ENCODE peak calls at places on chromosomes 6 and 20, in six cellular contexts. I, T, E, V, L and C are unnamed samples.

GRCh38 chr6:25360611-25361010 is 81.4 kb downstream of the CARMIL1 start:
- DNase-seq in I (no peak), T (no peak), E (peak), V (no peak), L (no peak), C (no peak)

GRCh38 chr20:4451487-4451886 is 270.2 kb upstream of the PRND start:
- DNase-seq in I (no peak), T (no peak), E (no peak), V (no peak), L (no peak), C (no peak)

GRCh38 chr20:57761413-57761734 is 51.6 kb upstream of the PMEPA1 start:
- DNase-seq in I (no peak), T (no peak), E (no peak), V (no peak), L (no peak), C (no peak)

GRCh38 chr6:156379392-156379910 is 397.7 kb upstream of the ARID1B start:
- DNase-seq in I (no peak), T (no peak), E (no peak), V (no peak), L (no peak), C (no peak)

GRCh38 chr6:62999796-63000195 is 211.5 kb upstream of the FKBP1C start:
- DNase-seq in I (no peak), T (no peak), E (no peak), V (no peak), L (no peak), C (no peak)

GRCh38 chr6:8113260-8113659 is 10.9 kb upstream of the EEF1E1 start:
- DNase-seq in I (no peak), T (no peak), E (peak), V (no peak), L (no peak), C (no peak)

GRCh38 chr6:85126448-85127178 is 323.3 kb upstream of the NT5E start:
- DNase-seq in I (peak), T (no peak), E (peak), V (peak), L (peak), C (peak)

GRCh38 chr6:79627422-79627821 is 3.7 kb upstream of the SH3BGRL2 start:
- DNase-seq in I (no peak), T (no peak), E (no peak), V (no peak), L (no peak), C (no peak)

GRCh38 chr20:40017765-40018164 is 671.3 kb downstream of the MAFB start:
- DNase-seq in I (no peak), T (no peak), E (no peak), V (no peak), L (no peak), C (no peak)

GRCh38 chr20:7285918-7286556 is 518.6 kb downstream of the BMP2 start:
- DNase-seq in I (peak), T (no peak), E (peak), V (peak), L (peak), C (peak)

GRCh38 chr20:22529150-22530019 is 55.0 kb downstream of the FOXA2 start:
- DNase-seq in I (no peak), T (no peak), E (no peak), V (no peak), L (no peak), C (no peak)

GRCh38 chr20:4956200-4956810 is 45.0 kb downstream of the SLC23A2 start:
- DNase-seq in I (peak), T (no peak), E (peak), V (peak), L (no peak), C (no peak)

GRCh38 chr6:44247338-44248302 is 719 bp downstream of the HSP90AB1 start:
- DNase-seq in I (peak), T (peak), E (peak), V (peak), L (peak), C (peak)

GRCh38 chr6:64831680-64832079 is 875.3 kb downstream of the EYS start:
- DNase-seq in I (no peak), T (no peak), E (no peak), V (no peak), L (no peak), C (no peak)

GRCh38 chr6:62283828-62284411 is 2.1 kb downstream of the KHDRBS2 start:
- DNase-seq in I (no peak), T (no peak), E (peak), V (peak), L (no peak), C (no peak)

GRCh38 chr20:10510216-10510615 is 75.1 kb downstream of the SLX4IP start:
- DNase-seq in I (no peak), T (no peak), E (no peak), V (no peak), L (no peak), C (no peak)

GRCh38 chr20:31713312-31714049 is 9.2 kb downstream of the BCL2L1 start:
- DNase-seq in I (peak), T (no peak), E (peak), V (no peak), L (peak), C (peak)

GRCh38 chr20:43583982-43584432 is 6.7 kb upstream of the IFT52 start:
- DNase-seq in I (no peak), T (peak), E (peak), V (no peak), L (no peak), C (peak)

GRCh38 chr6:128487746-128488145 is 32.7 kb downstream of the PTPRK start:
- DNase-seq in I (no peak), T (no peak), E (peak), V (no peak), L (no peak), C (no peak)

GRCh38 chr6:47000842-47001241 is 41.3 kb downstream of the ADGRF1 start:
- DNase-seq in I (no peak), T (peak), E (no peak), V (no peak), L (no peak), C (no peak)

GRCh38 chr6:23349521-23350147 is 776.4 kb upstream of the NRSN1 start:
- DNase-seq in I (peak), T (no peak), E (peak), V (no peak), L (no peak), C (no peak)

GRCh38 chr20:33656783-33657703 is 5.1 kb upstream of the C20orf144 start:
- DNase-seq in I (no peak), T (peak), E (no peak), V (no peak), L (no peak), C (peak)

GRCh38 chr6:100506651-100507050 is 41.9 kb upstream of the SIM1 start:
- DNase-seq in I (peak), T (no peak), E (peak), V (no peak), L (no peak), C (no peak)

GRCh38 chr6:132122871-132123270 is 171.7 kb upstream of the CCN2 start:
- DNase-seq in I (peak), T (no peak), E (peak), V (no peak), L (no peak), C (no peak)

GRCh38 chr20:2299301-2299700 is 3.5 kb downstream of the TGM3 start:
- DNase-seq in I (no peak), T (peak), E (no peak), V (no peak), L (peak), C (peak)

GRCh38 chr6:158002951-158003853 is 21.5 kb downstream of the SYNJ2 start:
- DNase-seq in I (peak), T (no peak), E (peak), V (peak), L (peak), C (peak)

GRCh38 chr6:3438190-3439167 is 18.4 kb downstream of the SLC22A23 start:
- DNase-seq in I (no peak), T (no peak), E (peak), V (no peak), L (peak), C (no peak)

GRCh38 chr6:32355018-32355417 is 16.7 kb downstream of the TSBP1 start:
- DNase-seq in I (no peak), T (no peak), E (no peak), V (no peak), L (no peak), C (no peak)

GRCh38 chr20:53737404-53738038 is 143.9 kb upstream of the ZNF217 start:
- DNase-seq in I (peak), T (no peak), E (no peak), V (no peak), L (no peak), C (no peak)

GRCh38 chr6:24454452-24454851 is 34.9 kb downstream of the GPLD1 start:
- DNase-seq in I (no peak), T (no peak), E (no peak), V (no peak), L (no peak), C (no peak)

GRCh38 chr6:99736302-99736701 is 129.7 kb downstream of the PRDM13 start:
- DNase-seq in I (no peak), T (no peak), E (no peak), V (no peak), L (no peak), C (no peak)

GRCh38 chr6:33316603-33317417 is 734 bp downstream of the ZBTB22 start:
- DNase-seq in I (no peak), T (peak), E (no peak), V (peak), L (peak), C (no peak)

GRCh38 chr6:112984899-112985298 is 637.8 kb downstream of the RFPL4B start:
- DNase-seq in I (no peak), T (no peak), E (no peak), V (no peak), L (no peak), C (no peak)

DNA sequence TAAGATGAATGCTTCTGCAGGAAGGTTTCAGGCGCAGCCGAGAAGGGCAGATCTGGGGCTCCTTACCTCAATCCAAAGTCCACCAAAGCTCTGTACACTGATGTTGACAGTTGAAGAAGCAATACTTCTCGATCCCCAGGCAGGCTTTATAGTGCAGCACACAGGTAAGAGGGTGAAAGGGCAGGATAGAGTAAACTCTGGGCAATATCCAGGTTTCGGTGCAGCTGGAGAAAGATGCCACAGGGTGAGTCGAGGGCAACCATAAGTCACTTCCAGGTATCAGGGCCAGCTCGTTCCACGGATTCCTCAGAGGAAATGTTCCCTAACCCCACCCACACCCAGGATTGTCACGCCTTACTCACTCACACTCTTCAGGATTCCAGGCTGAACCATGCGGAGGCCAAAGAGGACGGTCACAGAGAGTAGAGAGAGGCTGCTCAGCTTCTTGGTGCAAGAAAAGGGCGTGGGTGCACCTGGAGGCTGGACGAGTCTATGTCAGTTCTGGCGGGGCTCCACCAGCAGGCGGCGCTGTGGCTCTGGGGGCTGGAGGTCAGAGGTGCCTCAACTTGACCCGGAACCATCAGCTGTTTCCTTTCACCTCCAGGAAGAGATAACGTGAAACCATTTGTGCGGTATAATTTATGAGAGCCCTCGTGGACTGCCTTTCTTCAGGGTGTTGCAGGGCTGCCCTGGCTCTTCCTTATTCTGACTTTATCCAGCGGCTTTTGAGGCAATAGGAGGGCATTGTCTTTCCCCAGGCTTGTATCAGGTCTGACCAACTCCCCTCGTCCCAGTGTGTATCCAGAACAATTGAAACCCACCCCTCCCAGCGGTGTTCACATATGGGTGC is 14.4 kb upstream of the WFDC12 start:
- DNase-seq in I (peak), T (peak), E (no peak), V (peak), L (peak), C (peak)
- H3K27ac ChIP-seq in I (no peak), T (no peak), E (no peak), V (no peak), L (no peak), C (no peak)

GRCh38 chr6:161152904-161153662 is 120.8 kb downstream of the AGPAT4 start:
- DNase-seq in I (no peak), T (peak), E (no peak), V (no peak), L (no peak), C (no peak)
- TF ChIP-seq CTCF in I (peak), T (peak), E (peak), V (peak), L (no peak), C (peak)

GRCh38 chr20:51410586-51411325 is 131.8 kb downstream of the NFATC2 start:
- DNase-seq in I (no peak), T (no peak), E (no peak), V (no peak), L (no peak), C (no peak)

GRCh38 chr20:51412991-51413471 is 129.5 kb downstream of the NFATC2 start:
- DNase-seq in I (peak), T (no peak), E (no peak), V (no peak), L (peak), C (no peak)

GRCh38 chr20:51413753-51414323 is 128.7 kb downstream of the NFATC2 start:
- DNase-seq in I (no peak), T (no peak), E (no peak), V (no peak), L (no peak), C (no peak)

GRCh38 chr20:51411867-51412266 is 130.7 kb downstream of the NFATC2 start:
- DNase-seq in I (no peak), T (no peak), E (no peak), V (peak), L (no peak), C (no peak)

DNA sequence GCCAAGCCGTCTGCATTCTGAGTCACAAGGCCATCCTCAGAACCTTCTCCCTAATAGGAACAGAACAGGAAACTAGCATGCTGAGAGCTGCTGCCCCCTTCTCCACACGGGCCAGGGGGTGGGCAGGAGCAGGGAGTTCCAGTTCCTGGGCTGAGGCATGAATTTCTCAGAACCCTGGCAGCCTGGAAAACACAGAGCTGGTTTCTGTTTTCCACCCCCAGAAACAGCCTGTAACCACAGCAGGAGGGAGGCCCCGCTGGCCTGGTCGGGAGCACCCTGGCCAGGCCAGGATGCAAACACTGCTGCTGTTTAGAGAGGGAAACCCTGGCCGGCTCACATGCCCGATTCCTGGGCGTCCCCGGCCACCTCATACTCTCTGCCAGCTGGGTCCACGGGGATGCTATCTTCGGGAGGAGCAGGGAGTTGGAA is 130.2 kb downstream of the NFATC2 start:
- DNase-seq in I (peak), T (no peak), E (peak), V (no peak), L (no peak), C (no peak)
- H3K27ac ChIP-seq in I (peak), T (no peak), E (no peak), V (no peak), L (peak), C (peak)

DNA sequence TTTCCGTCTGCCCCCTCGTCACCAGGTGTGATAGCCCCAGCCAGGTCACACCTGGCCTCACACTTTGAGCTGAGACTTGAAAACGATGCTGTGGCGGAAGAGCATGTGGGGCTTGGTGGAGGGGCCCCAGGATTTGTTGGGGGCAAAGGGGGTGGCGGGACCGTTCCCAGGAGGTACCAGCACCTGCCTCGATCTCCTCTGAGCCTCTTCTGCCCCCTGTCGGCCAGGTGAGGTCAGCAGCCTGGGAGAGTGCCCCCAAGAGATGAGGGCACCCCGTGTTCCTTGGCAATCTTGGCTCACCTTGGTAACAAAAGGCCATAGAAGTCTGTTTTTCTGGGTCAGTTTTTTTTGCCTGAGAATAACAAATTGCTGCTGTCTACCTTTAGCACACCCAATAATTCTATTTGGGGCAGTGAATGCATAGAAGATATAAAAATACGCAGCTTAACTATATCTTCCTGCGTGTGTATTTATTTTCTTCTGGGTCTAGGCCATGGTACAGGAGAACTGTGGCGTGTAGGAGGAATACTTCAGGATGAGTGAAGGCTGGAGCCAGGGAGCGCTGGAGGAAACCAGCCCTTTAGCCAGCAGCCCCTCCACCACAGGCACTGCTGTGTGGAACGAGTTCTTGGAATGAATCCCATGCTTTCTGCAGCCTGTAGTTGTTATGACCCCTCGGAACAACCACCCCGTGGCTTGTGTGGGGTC is 25.2 kb downstream of the SPATA2 start:
- DNase-seq in I (no peak), T (no peak), E (no peak), V (no peak), L (no peak), C (no peak)
- TF ChIP-seq CTCF in I (no peak), T (peak), E (no peak), V (no peak), L (no peak), C (peak)

GRCh38 chr20:52179331-52180166 is 12.0 kb downstream of the ZFP64 start:
- DNase-seq in I (no peak), T (no peak), E (no peak), V (no peak), L (no peak), C (no peak)

GRCh38 chr20:52175840-52176239 is 15.7 kb downstream of the ZFP64 start:
- DNase-seq in I (no peak), T (no peak), E (no peak), V (no peak), L (no peak), C (no peak)

GRCh38 chr20:52180167-52180840 is 11.3 kb downstream of the ZFP64 start:
- DNase-seq in I (no peak), T (no peak), E (no peak), V (no peak), L (no peak), C (no peak)

GRCh38 chr20:52178691-52179090 is 12.9 kb downstream of the ZFP64 start:
- DNase-seq in I (no peak), T (no peak), E (no peak), V (no peak), L (no peak), C (no peak)
- H3K27ac ChIP-seq in I (no peak), T (no peak), E (no peak), V (no peak), L (no peak), C (no peak)

DNA sequence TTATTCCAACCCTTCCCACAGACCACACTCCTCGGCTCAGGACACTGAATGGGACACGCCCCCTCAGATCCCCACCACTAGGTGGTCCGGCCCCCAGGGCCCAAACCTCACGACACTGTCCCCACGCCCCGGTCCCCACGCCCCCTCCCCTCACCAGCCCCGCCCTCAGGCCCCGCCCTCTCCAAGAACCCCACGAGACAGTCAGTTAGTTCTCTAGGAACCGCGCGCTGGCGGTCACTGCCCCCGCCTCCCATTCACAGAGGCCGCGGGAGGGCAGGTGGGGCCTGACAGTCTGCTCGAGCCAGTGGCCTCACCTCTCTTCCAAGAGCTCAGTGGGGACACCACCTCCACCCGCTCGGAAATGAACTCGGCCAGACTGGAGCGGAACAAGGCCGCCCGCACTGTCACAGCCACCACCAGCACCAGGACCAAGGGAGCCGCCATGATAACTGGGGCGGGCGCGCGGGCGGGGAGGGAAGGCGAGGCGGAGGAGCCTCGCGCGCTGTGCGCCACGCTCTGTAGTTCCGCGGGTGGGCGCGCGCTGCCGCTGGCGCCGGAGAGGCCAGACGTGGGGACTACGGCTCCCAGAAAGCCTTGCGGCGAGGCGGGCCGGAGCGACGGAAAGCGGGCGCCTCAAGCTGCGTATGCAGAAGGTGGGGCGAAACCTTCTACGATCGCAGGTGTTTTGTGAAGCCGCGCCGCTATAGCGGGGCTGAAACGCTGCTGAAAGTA is at the start of gene PIGU:
- DNase-seq in I (peak), T (peak), E (peak), V (peak), L (peak), C (peak)
- TF ChIP-seq CTCF in I (no peak), T (peak), E (no peak), V (peak), L (peak), C (peak)